ENCODE peak calls at places on chromosomes 12 and 14, in nine cellular contexts. C is naive thymus-derived CD8-positive, alpha-beta T cell; U is M059J; L is stimulated activated CD4-positive, alpha-beta T cell treated with anti-CD3 and anti-CD28 coated beads, Interleukin-2, amount 100 ng/mL, for 4 hours; N is endothelial cell; Z is neural progenitor cell; Q is GM10248; M is activated T-cell treated with anti-CD3 and anti-CD28 coated beads, Interleukin-2, amount 50 U/mL, for 48 hours; V is heart left ventricle. J is an unnamed sample.

GRCh38 chr12:99152337-99152736 is 495.2 kb upstream of the GARIN6 start:
- DNase-seq in C (no peak), U (no peak), L (no peak), N (no peak), Z (no peak), Q (no peak), M (no peak), V (no peak), J (no peak)

GRCh38 chr12:5273709-5274108 is 158.2 kb upstream of the NTF3 start:
- DNase-seq in C (no peak), U (no peak), L (no peak), N (no peak), Z (peak), Q (no peak), M (no peak), V (no peak), J (no peak)

GRCh38 chr12:70451528-70451927 is 85.4 kb downstream of the KCNMB4 start:
- DNase-seq in C (no peak), U (no peak), L (no peak), N (no peak), Z (no peak), Q (no peak), M (no peak), V (no peak), J (no peak)

GRCh38 chr12:99553461-99553860 is 94.1 kb upstream of the GARIN6 start:
- DNase-seq in C (no peak), U (no peak), L (no peak), N (no peak), Z (no peak), Q (no peak), M (no peak), V (no peak), J (no peak)

GRCh38 chr12:5379737-5380496 is 52.0 kb upstream of the NTF3 start:
- DNase-seq in C (no peak), U (peak), L (no peak), N (no peak), Z (no peak), Q (no peak), M (no peak), V (no peak), J (no peak)

GRCh38 chr12:129605666-129606065 is 298.2 kb downstream of the TMEM132D start:
- DNase-seq in C (no peak), U (no peak), L (no peak), N (no peak), Z (peak), Q (no peak), M (no peak), V (no peak), J (no peak)

GRCh38 chr12:88237954-88238353 is 95.8 kb downstream of the TMTC3 start:
- DNase-seq in C (no peak), U (peak), L (no peak), N (no peak), Z (no peak), Q (no peak), M (no peak), V (no peak), J (no peak)

GRCh38 chr14:99884834-99885648 is 91.8 kb downstream of the EML1 start:
- DNase-seq in C (peak), U (peak), L (peak), N (peak), Z (peak), Q (peak), M (no peak), V (no peak), J (peak)

GRCh38 chr12:6215932-6216494 is 15.8 kb downstream of the CD9 start:
- DNase-seq in C (no peak), U (peak), L (no peak), N (no peak), Z (no peak), Q (no peak), M (no peak), V (no peak), J (no peak)

GRCh38 chr14:86124328-86124727 is 594.4 kb downstream of the FLRT2 start:
- DNase-seq in C (no peak), U (no peak), L (no peak), N (no peak), Z (no peak), Q (no peak), M (no peak), V (no peak), J (no peak)

GRCh38 chr12:63995512-63995911 is 151.0 kb downstream of the SRGAP1 start:
- DNase-seq in C (no peak), U (peak), L (no peak), N (no peak), Z (no peak), Q (no peak), M (no peak), V (no peak), J (no peak)

GRCh38 chr14:93787465-93788306 is 599 bp downstream of the PRIMA1 start:
- DNase-seq in C (no peak), U (no peak), L (no peak), N (peak), Z (peak), Q (no peak), M (no peak), V (no peak), J (no peak)

GRCh38 chr14:80388980-80389711 is 177.8 kb upstream of the DIO2 start:
- DNase-seq in C (no peak), U (peak), L (no peak), N (no peak), Z (no peak), Q (no peak), M (no peak), V (no peak), J (no peak)

GRCh38 chr12:121284551-121285390 is 11.7 kb downstream of the CAMKK2 start:
- DNase-seq in C (no peak), U (no peak), L (no peak), N (no peak), Z (no peak), Q (no peak), M (no peak), V (no peak), J (no peak)

GRCh38 chr14:64956697-64957412 is 14.3 kb upstream of the GPX2 start:
- DNase-seq in C (no peak), U (no peak), L (no peak), N (no peak), Z (no peak), Q (no peak), M (no peak), V (no peak), J (no peak)

GRCh38 chr12:28415755-28416154 is 225.5 kb downstream of the CCDC91 start:
- DNase-seq in C (no peak), U (peak), L (no peak), N (no peak), Z (no peak), Q (no peak), M (no peak), V (no peak), J (no peak)

GRCh38 chr12:54984602-54985376 is at the start of gene TESPA1:
- DNase-seq in C (peak), U (peak), L (peak), N (no peak), Z (no peak), Q (peak), M (peak), V (peak), J (no peak)

GRCh38 chr12:76519538-76519937 is 40.0 kb downstream of the OSBPL8 start:
- DNase-seq in C (no peak), U (peak), L (no peak), N (no peak), Z (no peak), Q (peak), M (no peak), V (no peak), J (no peak)

GRCh38 chr14:61196792-61197191 is 84.3 kb downstream of the TMEM30B start:
- DNase-seq in C (no peak), U (no peak), L (no peak), N (no peak), Z (no peak), Q (no peak), M (no peak), V (no peak), J (no peak)

J was measured in KG1.